ENCODE peak calls at places on chromosomes 12 and 14, in five cellular contexts. H is T-helper 17 cell, L is NCI-H510A treated with DMSO at 0.1 percent for 48 hours, K is fibroblast of mammary gland, F is GM12878. Z is an unnamed sample.

GRCh38 chr14:95133282-95133681 is 24.0 kb downstream of the DICER1 start:
- DNase-seq in H (no peak), L (no peak), K (no peak), F (no peak), Z (no peak)

GRCh38 chr14:50008562-50009355 is 107.6 kb downstream of the VCPKMT start:
- DNase-seq in H (no peak), L (no peak), K (peak), F (no peak), Z (no peak)

GRCh38 chr12:51393676-51394545 is 2.7 kb upstream of the GALNT6 start:
- DNase-seq in H (no peak), L (no peak), K (peak), F (no peak), Z (no peak)

GRCh38 chr12:52122904-52123303 is 43.4 kb downstream of the SMIM41 start:
- DNase-seq in H (no peak), L (no peak), K (no peak), F (no peak), Z (peak)

GRCh38 chr12:84329933-84330332 is 582.7 kb downstream of the SLC6A15 start:
- DNase-seq in H (no peak), L (no peak), K (no peak), F (no peak), Z (no peak)

GRCh38 chr14:57189070-57189469 is 79.6 kb downstream of the EXOC5 start:
- DNase-seq in H (no peak), L (peak), K (peak), F (no peak), Z (peak)

GRCh38 chr12:10968765-10969456 is 17.8 kb downstream of the TAS2R50 start:
- DNase-seq in H (no peak), L (no peak), K (peak), F (no peak), Z (no peak)

GRCh38 chr12:116969615-116970575 is 59.1 kb downstream of the FBXW8 start:
- DNase-seq in H (no peak), L (no peak), K (peak), F (no peak), Z (no peak)

GRCh38 chr14:34536951-34537676 is 2.4 kb downstream of the EAPP start:
- DNase-seq in H (no peak), L (no peak), K (peak), F (no peak), Z (no peak)

GRCh38 chr14:64501326-64502171 is 2.1 kb downstream of the ZBTB25 start:
- DNase-seq in H (no peak), L (peak), K (peak), F (no peak), Z (no peak)

GRCh38 chr14:37194698-37195097 is 3.0 kb upstream of the MIPOL1 start:
- DNase-seq in H (no peak), L (no peak), K (no peak), F (no peak), Z (no peak)

GRCh38 chr14:55136241-55136640 is 7.2 kb downstream of the LGALS3 start:
- DNase-seq in H (no peak), L (no peak), K (peak), F (no peak), Z (no peak)

Z was measured in H7.